ENCODE peak calls at places on chromosomes 13 and 19, in four cellular contexts. One of them, this sample, is unnamed.

GRCh38 chr13:109790951-109791605 is 4.7 kb upstream of the IRS2 start:
- DNase-seq in mesendoderm: peak
- DNase-seq in H1: no peak
- DNase-seq in IMR-90: peak
- DNase-seq in this sample: peak

GRCh38 chr19:23263870-23264590 is 13.8 kb upstream of the ZNF724 start:
- DNase-seq in mesendoderm: no peak
- DNase-seq in H1: no peak
- DNase-seq in IMR-90: no peak
- DNase-seq in this sample: no peak

GRCh38 chr13:46097663-46098062 is 7.2 kb downstream of the CPB2 start:
- DNase-seq in mesendoderm: no peak
- DNase-seq in H1: no peak
- DNase-seq in IMR-90: no peak
- DNase-seq in this sample: no peak

GRCh38 chr13:78608705-78609463 is 5.5 kb upstream of the POU4F1 start:
- DNase-seq in mesendoderm: peak
- DNase-seq in H1: no peak
- DNase-seq in IMR-90: no peak
- DNase-seq in this sample: peak

GRCh38 chr19:53132231-53132991 is at the start of gene ZNF415:
- DNase-seq in mesendoderm: peak
- DNase-seq in H1: peak
- DNase-seq in IMR-90: peak
- DNase-seq in this sample: peak

GRCh38 chr19:36030264-36031148 is 2.2 kb downstream of the CLIP3 start:
- DNase-seq in mesendoderm: peak
- DNase-seq in H1: no peak
- DNase-seq in IMR-90: peak
- DNase-seq in this sample: no peak

GRCh38 chr19:36169084-36169760 is 17.0 kb upstream of the COX7A1 start:
- DNase-seq in mesendoderm: no peak
- DNase-seq in H1: no peak
- DNase-seq in IMR-90: no peak
- DNase-seq in this sample: no peak

GRCh38 chr13:59459972-59460371 is 703.8 kb downstream of the DIAPH3 start:
- DNase-seq in mesendoderm: peak
- DNase-seq in H1: no peak
- DNase-seq in IMR-90: peak
- DNase-seq in this sample: no peak

GRCh38 chr13:27637289-27637626 is 15.6 kb downstream of the POLR1D start:
- DNase-seq in mesendoderm: no peak
- DNase-seq in H1: no peak
- DNase-seq in IMR-90: no peak
- DNase-seq in this sample: no peak

GRCh38 chr13:32125746-32126145 is 94.2 kb downstream of the FRY start:
- DNase-seq in mesendoderm: no peak
- DNase-seq in H1: no peak
- DNase-seq in IMR-90: no peak
- DNase-seq in this sample: no peak

GRCh38 chr19:36113895-36114762 is 546 bp downstream of the POLR2I start:
- DNase-seq in mesendoderm: peak
- DNase-seq in H1: no peak
- DNase-seq in IMR-90: peak
- DNase-seq in this sample: peak

GRCh38 chr19:11626252-11626651 is 29.0 kb downstream of the ZNF627 start:
- DNase-seq in mesendoderm: no peak
- DNase-seq in H1: no peak
- DNase-seq in IMR-90: no peak
- DNase-seq in this sample: no peak

GRCh38 chr19:54470991-54471782 is 1.9 kb downstream of the CDC42EP5 start:
- DNase-seq in mesendoderm: no peak
- DNase-seq in H1: no peak
- DNase-seq in IMR-90: no peak
- DNase-seq in this sample: peak

GRCh38 chr13:77583551-77583950 is 48.0 kb downstream of the SCEL start:
- DNase-seq in mesendoderm: no peak
- DNase-seq in H1: no peak
- DNase-seq in IMR-90: no peak
- DNase-seq in this sample: no peak

GRCh38 chr19:31451686-31452325 is 102.6 kb upstream of the TSHZ3 start:
- DNase-seq in mesendoderm: no peak
- DNase-seq in H1: no peak
- DNase-seq in IMR-90: peak
- DNase-seq in this sample: no peak

GRCh38 chr13:45966715-45967114 is 85.8 kb downstream of the ZC3H13 start:
- DNase-seq in mesendoderm: no peak
- DNase-seq in H1: no peak
- DNase-seq in IMR-90: no peak
- DNase-seq in this sample: no peak

GRCh38 chr19:8456064-8456463 is 11.3 kb downstream of the HNRNPM start:
- DNase-seq in mesendoderm: peak
- DNase-seq in H1: no peak
- DNase-seq in IMR-90: no peak
- DNase-seq in this sample: peak

GRCh38 chr13:98327326-98328314 is 150.6 kb upstream of the RNF113B start:
- DNase-seq in mesendoderm: peak
- DNase-seq in H1: peak
- DNase-seq in IMR-90: peak
- DNase-seq in this sample: peak

GRCh38 chr13:51638497-51638871 is 54.2 kb downstream of the WDFY2 start:
- DNase-seq in mesendoderm: peak
- DNase-seq in H1: no peak
- DNase-seq in IMR-90: no peak
- DNase-seq in this sample: no peak

GRCh38 chr19:44570984-44571684 is 41.7 kb upstream of the CEACAM20 start:
- DNase-seq in mesendoderm: peak
- DNase-seq in H1: no peak
- DNase-seq in IMR-90: peak
- DNase-seq in this sample: peak

GRCh38 chr19:16893686-16893990 is 4.8 kb downstream of the F2RL3 start:
- DNase-seq in mesendoderm: no peak
- DNase-seq in H1: no peak
- DNase-seq in IMR-90: no peak
- DNase-seq in this sample: no peak

GRCh38 chr13:113796948-113797676 is 38.1 kb downstream of the TMEM255B start:
- DNase-seq in mesendoderm: no peak
- DNase-seq in H1: no peak
- DNase-seq in IMR-90: no peak
- DNase-seq in this sample: no peak

GRCh38 chr19:3761382-3762129 is at the start of gene APBA3:
- DNase-seq in mesendoderm: peak
- DNase-seq in H1: peak
- DNase-seq in IMR-90: peak
- DNase-seq in this sample: peak

GRCh38 chr13:97352815-97353214 is 81.2 kb upstream of the RAP2A start:
- DNase-seq in mesendoderm: no peak
- DNase-seq in H1: no peak
- DNase-seq in IMR-90: no peak
- DNase-seq in this sample: no peak

GRCh38 chr13:112106467-112107141 is 39.7 kb downstream of the SOX1 start:
- DNase-seq in mesendoderm: peak
- DNase-seq in H1: no peak
- DNase-seq in IMR-90: no peak
- DNase-seq in this sample: peak

GRCh38 chr19:4081441-4082129 is 14.9 kb upstream of the ZBTB7A start:
- DNase-seq in mesendoderm: peak
- DNase-seq in H1: no peak
- DNase-seq in IMR-90: no peak
- DNase-seq in this sample: no peak

GRCh38 chr19:15050639-15051038 is 1.4 kb downstream of the CASP14 start:
- DNase-seq in mesendoderm: no peak
- DNase-seq in H1: no peak
- DNase-seq in IMR-90: no peak
- DNase-seq in this sample: no peak

GRCh38 chr19:49403404-49404187 is 15.5 kb downstream of the KASH5 start:
- DNase-seq in mesendoderm: peak
- DNase-seq in H1: peak
- DNase-seq in IMR-90: peak
- DNase-seq in this sample: peak

GRCh38 chr13:78979349-78979748 is 320.4 kb upstream of the OBI1 start:
- DNase-seq in mesendoderm: no peak
- DNase-seq in H1: no peak
- DNase-seq in IMR-90: no peak
- DNase-seq in this sample: no peak

GRCh38 chr19:9621156-9622037 is at the start of gene ZNF561:
- DNase-seq in mesendoderm: peak
- DNase-seq in H1: peak
- DNase-seq in IMR-90: peak
- DNase-seq in this sample: peak

GRCh38 chr13:110187501-110188161 is 119.3 kb downstream of the COL4A1 start:
- DNase-seq in mesendoderm: no peak
- DNase-seq in H1: no peak
- DNase-seq in IMR-90: peak
- DNase-seq in this sample: no peak

GRCh38 chr13:48816696-48817095 is 159.0 kb upstream of the FNDC3A start:
- DNase-seq in mesendoderm: no peak
- DNase-seq in H1: no peak
- DNase-seq in IMR-90: peak
- DNase-seq in this sample: no peak

GRCh38 chr13:67048084-67048792 is 181.9 kb downstream of the PCDH9 start:
- DNase-seq in mesendoderm: no peak
- DNase-seq in H1: no peak
- DNase-seq in IMR-90: peak
- DNase-seq in this sample: no peak

GRCh38 chr13:45728759-45729158 is 26.6 kb downstream of the CBY2 start:
- DNase-seq in mesendoderm: peak
- DNase-seq in H1: peak
- DNase-seq in IMR-90: no peak
- DNase-seq in this sample: peak

GRCh38 chr13:80196756-80197155 is 144.2 kb downstream of the SPRY2 start:
- DNase-seq in mesendoderm: no peak
- DNase-seq in H1: no peak
- DNase-seq in IMR-90: peak
- DNase-seq in this sample: no peak

GRCh38 chr13:44577236-44578063 is 1.3 kb upstream of the TSC22D1 start:
- DNase-seq in mesendoderm: peak
- DNase-seq in H1: peak
- DNase-seq in IMR-90: peak
- DNase-seq in this sample: peak

GRCh38 chr13:44578064-44578394 is 1.9 kb upstream of the TSC22D1 start:
- DNase-seq in mesendoderm: peak
- DNase-seq in H1: no peak
- DNase-seq in IMR-90: no peak
- DNase-seq in this sample: no peak

DNA sequence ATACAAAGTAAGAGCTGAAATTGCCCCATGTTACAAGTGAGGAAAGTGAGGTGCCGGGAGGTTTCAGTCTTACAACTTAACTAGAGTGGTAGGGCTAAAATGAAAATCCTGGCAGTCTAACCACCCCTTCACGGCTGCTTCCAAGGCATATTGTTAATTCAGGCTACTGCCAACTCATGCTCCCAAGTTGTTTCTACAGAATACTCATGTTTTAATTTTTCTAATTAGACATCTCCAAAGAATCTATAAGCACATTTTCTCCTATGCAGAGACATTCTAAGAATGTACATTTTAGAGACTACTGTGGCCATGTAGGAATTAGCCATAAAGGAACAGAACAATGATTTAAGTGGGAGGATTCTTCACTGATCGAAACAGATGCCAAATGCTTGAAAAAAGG is 7.0 kb upstream of the TSC22D1 start:
- DNase-seq in mesendoderm: no peak
- DNase-seq in H1: no peak
- DNase-seq in IMR-90: peak
- DNase-seq in this sample: no peak
- H3K56ac ChIP-seq in mesendoderm: no peak
- H3K56ac ChIP-seq in H1: no peak
- H3K56ac ChIP-seq in IMR-90: no peak
- H3K56ac ChIP-seq in this sample: no peak

GRCh38 chr19:6066661-6067646 is 43.3 kb downstream of the RFX2 start:
- DNase-seq in mesendoderm: peak
- DNase-seq in H1: no peak
- DNase-seq in IMR-90: peak
- DNase-seq in this sample: peak
- H3K9ac ChIP-seq in mesendoderm: no peak
- H3K9ac ChIP-seq in H1: peak
- H3K9ac ChIP-seq in IMR-90: no peak
- H3K9ac ChIP-seq in this sample: no peak

GRCh38 chr13:23725922-23726321 is 155.7 kb downstream of the TNFRSF19 start:
- DNase-seq in mesendoderm: no peak
- DNase-seq in H1: no peak
- DNase-seq in IMR-90: no peak
- DNase-seq in this sample: no peak
- H3K56ac ChIP-seq in mesendoderm: no peak
- H3K56ac ChIP-seq in H1: no peak
- H3K56ac ChIP-seq in IMR-90: no peak
- H3K56ac ChIP-seq in this sample: no peak

GRCh38 chr19:28234637-28235036 is 978.3 kb downstream of the UQCRFS1 start:
- DNase-seq in mesendoderm: peak
- DNase-seq in H1: no peak
- DNase-seq in IMR-90: no peak
- DNase-seq in this sample: no peak

GRCh38 chr19:28239270-28239669 is 973.7 kb downstream of the UQCRFS1 start:
- DNase-seq in mesendoderm: peak
- DNase-seq in H1: peak
- DNase-seq in IMR-90: no peak
- DNase-seq in this sample: peak

DNA sequence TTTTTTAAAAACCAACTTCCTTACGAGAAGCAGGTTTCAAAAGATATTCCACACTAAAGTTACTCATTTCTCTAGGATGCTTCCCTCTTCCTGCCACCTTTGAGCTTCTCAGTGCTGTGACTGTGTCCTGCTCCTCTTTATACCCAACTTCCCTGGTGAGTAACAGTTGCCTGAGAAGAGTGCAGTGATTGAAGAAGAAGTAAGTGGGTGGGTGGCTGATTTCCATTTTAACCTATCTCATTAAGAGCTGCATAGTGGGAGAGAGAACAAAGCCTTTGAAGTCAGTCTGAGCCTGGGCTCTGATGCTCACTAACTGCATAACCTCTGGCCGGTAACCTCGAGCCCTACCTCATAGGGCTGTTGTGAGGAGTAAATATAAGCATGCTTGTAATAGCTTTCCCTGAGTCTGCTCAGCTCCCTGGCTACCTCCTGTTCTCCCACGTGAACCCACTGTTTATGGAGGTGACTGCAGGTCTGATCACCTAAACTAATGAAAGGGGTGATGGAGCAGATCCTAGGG is 977.3 kb downstream of the UQCRFS1 start:
- DNase-seq in mesendoderm: peak
- DNase-seq in H1: no peak
- DNase-seq in IMR-90: no peak
- DNase-seq in this sample: no peak
- H3K9ac ChIP-seq in mesendoderm: no peak
- H3K9ac ChIP-seq in H1: no peak
- H3K9ac ChIP-seq in IMR-90: no peak
- H3K9ac ChIP-seq in this sample: no peak